ENCODE peak calls at places on chromosomes 3 and 15, in five cellular contexts. F is activated CD4-positive, alpha-beta T cell treated with anti-CD3 and anti-CD28 coated beads for 48 hours; I is HuH-7; X is fibroblast of pulmonary artery; A is transverse colon. N is an unnamed sample.

GRCh38 chr3:13104511-13104910 is 31.3 kb upstream of the IQSEC1 start:
- DNase-seq in F (no peak), I (no peak), X (no peak), A (no peak), N (no peak)

GRCh38 chr3:112308151-112308911 is 14.3 kb upstream of the SLC9C1 start:
- DNase-seq in F (no peak), I (no peak), X (peak), A (no peak), N (peak)

GRCh38 chr3:99945328-99945995 is 127.8 kb downstream of the CMSS1 start:
- DNase-seq in F (no peak), I (no peak), X (no peak), A (no peak), N (peak)

GRCh38 chr15:77060560-77060959 is 10.3 kb downstream of the TSPAN3 start:
- DNase-seq in F (no peak), I (no peak), X (peak), A (no peak), N (peak)

GRCh38 chr3:46187876-46188275 is 20.2 kb downstream of the CCR1 start:
- DNase-seq in F (no peak), I (no peak), X (no peak), A (no peak), N (no peak)

GRCh38 chr15:50241684-50242450 is 23.7 kb downstream of the HDC start:
- DNase-seq in F (peak), I (no peak), X (no peak), A (no peak), N (no peak)

GRCh38 chr3:49199900-49200281 is 28.5 kb downstream of the KLHDC8B start:
- DNase-seq in F (no peak), I (no peak), X (no peak), A (no peak), N (no peak)

GRCh38 chr3:190260301-190260700 is 61.9 kb downstream of the CLDN1 start:
- DNase-seq in F (no peak), I (no peak), X (no peak), A (no peak), N (no peak)

GRCh38 chr15:63598467-63599400 is 1.5 kb downstream of the FBXL22 start:
- DNase-seq in F (no peak), I (no peak), X (no peak), A (peak), N (peak)

GRCh38 chr3:101779047-101779807 is at the start of gene NXPE3:
- DNase-seq in F (peak), I (peak), X (peak), A (peak), N (peak)

GRCh38 chr15:63522143-63522531 is 17.7 kb downstream of the USP3 start:
- DNase-seq in F (no peak), I (no peak), X (peak), A (no peak), N (no peak)

GRCh38 chr3:194952882-194953281 is 267.2 kb downstream of the FAM43A start:
- DNase-seq in F (no peak), I (peak), X (no peak), A (no peak), N (no peak)

GRCh38 chr3:24952388-24952787 is 457.7 kb upstream of the THRB start:
- DNase-seq in F (no peak), I (no peak), X (no peak), A (no peak), N (no peak)

GRCh38 chr15:29106551-29107290 is 162.9 kb downstream of the NSMCE3 start:
- DNase-seq in F (no peak), I (no peak), X (no peak), A (no peak), N (no peak)

GRCh38 chr15:89783111-89783860 is 7.2 kb downstream of the MESP2 start:
- DNase-seq in F (no peak), I (no peak), X (peak), A (no peak), N (peak)

GRCh38 chr3:28022916-28023315 is 218.5 kb upstream of the CMC1 start:
- DNase-seq in F (no peak), I (no peak), X (no peak), A (no peak), N (no peak)

GRCh38 chr3:143654906-143655305 is 193.4 kb downstream of the SLC9A9 start:
- DNase-seq in F (no peak), I (no peak), X (no peak), A (no peak), N (no peak)

GRCh38 chr3:192246847-192247520 is 480.4 kb downstream of the FGF12 start:
- DNase-seq in F (no peak), I (peak), X (no peak), A (no peak), N (no peak)

GRCh38 chr3:67109651-67110204 is 111.6 kb downstream of the KBTBD8 start:
- DNase-seq in F (no peak), I (peak), X (peak), A (no peak), N (no peak)

GRCh38 chr3:136624894-136625815 is 127.0 kb downstream of the STAG1 start:
- DNase-seq in F (no peak), I (peak), X (peak), A (no peak), N (peak)

GRCh38 chr15:97446138-97446537 is 514.4 kb upstream of the ARRDC4 start:
- DNase-seq in F (no peak), I (no peak), X (no peak), A (no peak), N (no peak)

GRCh38 chr3:17088602-17089313 is 204.0 kb downstream of the PLCL2 start:
- DNase-seq in F (peak), I (no peak), X (no peak), A (peak), N (peak)

GRCh38 chr3:61674595-61674994 is 113.2 kb downstream of the PTPRG start:
- DNase-seq in F (no peak), I (no peak), X (no peak), A (no peak), N (no peak)

GRCh38 chr3:88596451-88596850 is 446.7 kb downstream of the C3orf38 start:
- DNase-seq in F (no peak), I (no peak), X (no peak), A (no peak), N (no peak)

GRCh38 chr3:106582151-106582550 is 713.3 kb upstream of the CBLB start:
- DNase-seq in F (no peak), I (no peak), X (peak), A (no peak), N (no peak)

GRCh38 chr3:30256474-30256873 is 349.9 kb upstream of the TGFBR2 start:
- DNase-seq in F (no peak), I (no peak), X (peak), A (no peak), N (no peak)

GRCh38 chr3:170726976-170727661 is 141.2 kb upstream of the SLC7A14 start:
- DNase-seq in F (no peak), I (no peak), X (peak), A (no peak), N (no peak)

GRCh38 chr3:122893754-122894668 is 99.1 kb downstream of the SLC49A4 start:
- DNase-seq in F (no peak), I (no peak), X (no peak), A (no peak), N (no peak)

GRCh38 chr3:131658115-131658514 is 155.3 kb upstream of the MRPL3 start:
- DNase-seq in F (no peak), I (peak), X (no peak), A (no peak), N (no peak)